ENCODE peak calls at places on chromosome 18, in four cellular contexts. G is NCI-H1436 treated with DMSO at 0.1 percent for 48 hours, D is NCI-H1694 treated with DMSO at 0.1 percent for 48 hours, Z is KBM-7. E is an unnamed sample.

GRCh38 chr18:76386886-76387285 is 108.2 kb downstream of the ZNF516 start:
- DNase-seq in G (no peak), Z (no peak), D (no peak), E (no peak)

GRCh38 chr18:49024408-49024807 is 73.6 kb upstream of the SMAD7 start:
- DNase-seq in G (no peak), Z (no peak), D (no peak), E (no peak)

GRCh38 chr18:26133652-26134051 is at the start of gene PSMA8:
- DNase-seq in G (no peak), Z (no peak), D (no peak), E (no peak)

GRCh38 chr18:58535340-58536186 is 93.3 kb downstream of the ALPK2 start:
- DNase-seq in D (no peak), Z (peak; percentile 84), G (no peak), E (no peak)

GRCh38 chr18:5601188-5601624 is 57.4 kb upstream of the EPB41L3 start:
- DNase-seq in Z (no peak), G (no peak), D (no peak), E (no peak)

GRCh38 chr18:10122116-10122515 is 208.3 kb downstream of the VAPA start:
- DNase-seq in G (peak; percentile 85), Z (no peak), D (no peak), E (peak; percentile 93)

GRCh38 chr18:63850010-63850409 is 37.5 kb upstream of the SERPINB2 start:
- DNase-seq in G (no peak), Z (peak; percentile 26), D (no peak), E (no peak)

GRCh38 chr18:57433492-57434176 is 1.5 kb upstream of the ONECUT2 start:
- DNase-seq in G (no peak), Z (no peak), D (no peak), E (no peak)

GRCh38 chr18:27585602-27586173 is 400.6 kb upstream of the CHST9 start:
- DNase-seq in Z (no peak), G (no peak), D (no peak), E (no peak)

GRCh38 chr18:23921716-23922285 is 92.8 kb upstream of the TTC39C start:
- DNase-seq in G (no peak), Z (no peak), D (no peak), E (no peak)

GRCh38 chr18:54284967-54285785 is 15.9 kb downstream of the POLI start:
- DNase-seq in G (no peak), D (no peak), Z (no peak), E (no peak)

GRCh38 chr18:34632323-34632722 is 77.8 kb upstream of the DTNA start:
- DNase-seq in D (no peak), G (no peak), Z (no peak), E (no peak)

GRCh38 chr18:59517446-59518171 is 158.5 kb upstream of the LMAN1 start:
- DNase-seq in G (no peak), D (no peak), Z (no peak), E (no peak)

GRCh38 chr18:11572201-11572600 is 37.2 kb upstream of the SLC35G4 start:
- DNase-seq in D (no peak), Z (no peak), G (no peak), E (no peak)

GRCh38 chr18:74040008-74040407 is 107.6 kb downstream of the FBXO15 start:
- DNase-seq in G (no peak), D (no peak), Z (no peak), E (no peak)

GRCh38 chr18:67672142-67672541 is 155.6 kb upstream of the DSEL start:
- DNase-seq in Z (no peak), G (no peak), D (no peak), E (no peak)

GRCh38 chr18:54444309-54444914 is 86.7 kb downstream of the C18orf54 start:
- DNase-seq in G (no peak), D (no peak), Z (peak; percentile 67), E (no peak)

GRCh38 chr18:77321823-77322805 is 72.5 kb downstream of the GALR1 start:
- DNase-seq in G (no peak), D (no peak), Z (no peak), E (no peak)

GRCh38 chr18:28032177-28032576 is 144.8 kb downstream of the CDH2 start:
- DNase-seq in D (no peak), Z (no peak), G (no peak), E (no peak)

GRCh38 chr18:48129621-48130082 is 199.2 kb upstream of the SMAD2 start:
- DNase-seq in Z (no peak), G (no peak), D (no peak), E (no peak)

GRCh38 chr18:40367576-40367975 is 1587.5 kb upstream of the PIK3C3 start:
- DNase-seq in Z (no peak), G (no peak), D (peak; percentile 25), E (no peak)

GRCh38 chr18:3966985-3967856 is 487.9 kb downstream of the DLGAP1 start:
- DNase-seq in G (no peak), D (no peak), Z (no peak), E (no peak)

GRCh38 chr18:45774065-45774521 is 50.1 kb downstream of the SLC14A1 start:
- DNase-seq in D (no peak), G (no peak), Z (peak; percentile 21), E (no peak)

GRCh38 chr18:75500510-75500909 is 73.0 kb upstream of the SMIM21 start:
- DNase-seq in D (no peak), G (no peak), Z (no peak), E (no peak)

GRCh38 chr18:49447810-49448745 is 12.4 kb downstream of the DYM start:
- DNase-seq in Z (peak; percentile 86), D (peak; percentile 36), G (no peak), E (no peak)

GRCh38 chr18:31100598-31101147 is 1.5 kb downstream of the DSC2 start:
- DNase-seq in Z (no peak), D (no peak), G (no peak), E (no peak)

GRCh38 chr18:46449033-46449432 is 208.0 kb downstream of the LOXHD1 start:
- DNase-seq in D (no peak), G (no peak), Z (no peak), E (no peak)

GRCh38 chr18:61535401-61535800 is 202.2 kb downstream of the CDH20 start:
- DNase-seq in Z (no peak), G (no peak), D (no peak), E (no peak)

GRCh38 chr18:10290244-10291240 is 163.9 kb upstream of the APCDD1 start:
- DNase-seq in Z (peak; percentile 15), D (no peak), G (no peak), E (no peak)

GRCh38 chr18:46281185-46282176 is 177.3 kb downstream of the HAUS1 start:
- DNase-seq in G (no peak), D (peak; percentile 72), Z (peak; percentile 73), E (no peak)

GRCh38 chr18:34322365-34323289 is 97.9 kb upstream of the NOL4 start:
- DNase-seq in Z (peak; percentile 52), G (no peak), D (peak; percentile 68), E (no peak)

GRCh38 chr18:37253424-37254255 is 312.0 kb downstream of the CELF4 start:
- DNase-seq in Z (no peak), D (no peak), G (no peak), E (no peak)